ENCODE peak calls at places on chromosomes 13 and 19, in four cellular contexts. W is left ventricle myocardium inferior, O is IMR-90, N is heart left ventricle. G is an unnamed sample.

GRCh38 chr19:11606484-11606883 is 9.2 kb downstream of the ZNF627 start:
- DNase-seq in W (no peak), O (no peak), N (no peak), G (no peak)

GRCh38 chr13:42733046-42733445 is 48.3 kb upstream of the FAM216B start:
- DNase-seq in W (no peak), O (no peak), N (no peak), G (no peak)

GRCh38 chr19:16447015-16447384 is 24.8 kb downstream of the EPS15L1 start:
- DNase-seq in W (peak; percentile 82), O (peak; percentile 91), N (peak; percentile 78), G (peak; percentile 91)

GRCh38 chr19:6516659-6517291 is 14.1 kb upstream of the TNFSF9 start:
- DNase-seq in W (peak; percentile 89), O (peak; percentile 62), N (peak; percentile 87), G (peak; percentile 96)

GRCh38 chr19:49585023-49585422 is 3.9 kb downstream of the PRRG2 start:
- DNase-seq in W (no peak), O (no peak), N (no peak), G (peak; percentile 16)

GRCh38 chr13:46296920-46297319 is 85.2 kb downstream of the LRRC63 start:
- DNase-seq in W (no peak), O (peak; percentile 67), N (no peak), G (peak; percentile 38)

GRCh38 chr13:97004096-97004876 is 10.0 kb upstream of the OXGR1 start:
- DNase-seq in W (no peak), O (peak; percentile 68), N (no peak), G (peak; percentile 22)

GRCh38 chr19:52992109-52993004 is 21.4 kb upstream of the ERVV-1 start:
- DNase-seq in W (peak; percentile 18), O (no peak), N (peak; percentile 18), G (peak; percentile 30)

GRCh38 chr19:34236035-34236793 is 18.1 kb upstream of the GARRE1 start:
- DNase-seq in W (no peak), O (peak; percentile 82), N (no peak), G (peak; percentile 38)

GRCh38 chr13:46908511-46908910 is 11.7 kb upstream of the HTR2A start:
- DNase-seq in W (no peak), O (peak; percentile 19), N (no peak), G (no peak)

GRCh38 chr19:51697169-51697776 is 4.1 kb downstream of the SPACA6 start:
- DNase-seq in W (no peak), O (no peak), N (no peak), G (no peak)

GRCh38 chr19:16702123-16702522 is 17.5 kb upstream of the NWD1 start:
- DNase-seq in W (peak; percentile 46), O (peak; percentile 66), N (peak; percentile 57), G (peak; percentile 23)

GRCh38 chr19:47133021-47133471 is 2.4 kb downstream of the SAE1 start:
- DNase-seq in W (no peak), O (no peak), N (no peak), G (no peak)

GRCh38 chr19:2385053-2385721 is 25.1 kb downstream of the TMPRSS9 start:
- DNase-seq in W (no peak), O (peak; percentile 79), N (no peak), G (peak; percentile 76)

GRCh38 chr13:103931396-103931795 is 865.2 kb upstream of the SLC10A2 start:
- DNase-seq in W (no peak), O (no peak), N (no peak), G (no peak)

GRCh38 chr19:44900328-44901244 is 5.0 kb upstream of the APOE start:
- DNase-seq in W (no peak), O (no peak), N (no peak), G (peak; percentile 7)

GRCh38 chr13:113669871-113670341 is 2.9 kb downstream of the GRK1 start:
- DNase-seq in W (peak; percentile 4), O (no peak), N (peak; percentile 14), G (no peak)

GRCh38 chr13:58712191-58712590 is 1080.6 kb downstream of the PCDH17 start:
- DNase-seq in W (no peak), O (no peak), N (no peak), G (no peak)

GRCh38 chr13:109803822-109804221 is 17.4 kb upstream of the IRS2 start:
- DNase-seq in W (no peak), O (no peak), N (no peak), G (peak; percentile 61)

GRCh38 chr19:11251650-11252314 is 10.5 kb downstream of the DOCK6 start:
- DNase-seq in W (no peak), O (no peak), N (peak; percentile 55), G (peak; percentile 2)

GRCh38 chr13:72469932-72470331 is 257.5 kb downstream of the MZT1 start:
- DNase-seq in W (no peak), O (no peak), N (no peak), G (no peak)

GRCh38 chr19:1259873-1260748 is 9.0 kb upstream of the CIRBP start:
- DNase-seq in W (no peak), O (no peak), N (peak; percentile 57), G (no peak)

GRCh38 chr19:31350033-31350692 is 927 bp upstream of the TSHZ3 start:
- DNase-seq in W (peak; percentile 53), O (no peak), N (peak; percentile 49), G (peak; percentile 52)

GRCh38 chr13:77031869-77032268 is 4.9 kb upstream of the FBXL3 start:
- DNase-seq in W (no peak), O (no peak), N (no peak), G (no peak)

GRCh38 chr19:44947041-44947581 is 1.3 kb downstream of the APOC2 start:
- DNase-seq in W (no peak), O (no peak), N (no peak), G (no peak)

DNA sequence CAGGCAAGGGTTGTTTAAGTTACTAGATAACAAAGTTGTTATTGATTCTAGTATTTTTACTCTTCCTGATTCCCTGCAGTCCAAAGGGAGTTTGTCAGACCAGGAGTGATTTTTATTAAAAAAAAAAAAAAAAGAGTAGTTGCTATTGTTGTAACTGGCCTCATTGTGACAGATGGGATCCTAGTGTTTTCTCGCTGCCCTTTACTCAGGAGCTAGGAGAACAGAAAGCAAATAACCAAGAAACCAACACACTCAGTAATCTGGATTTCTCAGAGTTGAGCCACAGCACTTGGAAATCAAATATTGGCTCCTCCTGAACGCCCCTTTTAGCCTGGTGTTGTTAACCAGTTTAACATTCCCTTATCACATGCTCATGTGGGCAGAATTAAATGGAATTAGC is 8.3 kb upstream of the PDX1 start:
- DNase-seq in W (no peak), O (no peak), N (no peak), G (no peak)
- H3K27me3 ChIP-seq in W (peaks cover 100% of the 10 kb centered on the region), O (peaks cover 28% of the 10 kb centered on the region), N (peaks cover 98% of the 10 kb centered on the region), G (peaks cover 55% of the 10 kb centered on the region)

DNA sequence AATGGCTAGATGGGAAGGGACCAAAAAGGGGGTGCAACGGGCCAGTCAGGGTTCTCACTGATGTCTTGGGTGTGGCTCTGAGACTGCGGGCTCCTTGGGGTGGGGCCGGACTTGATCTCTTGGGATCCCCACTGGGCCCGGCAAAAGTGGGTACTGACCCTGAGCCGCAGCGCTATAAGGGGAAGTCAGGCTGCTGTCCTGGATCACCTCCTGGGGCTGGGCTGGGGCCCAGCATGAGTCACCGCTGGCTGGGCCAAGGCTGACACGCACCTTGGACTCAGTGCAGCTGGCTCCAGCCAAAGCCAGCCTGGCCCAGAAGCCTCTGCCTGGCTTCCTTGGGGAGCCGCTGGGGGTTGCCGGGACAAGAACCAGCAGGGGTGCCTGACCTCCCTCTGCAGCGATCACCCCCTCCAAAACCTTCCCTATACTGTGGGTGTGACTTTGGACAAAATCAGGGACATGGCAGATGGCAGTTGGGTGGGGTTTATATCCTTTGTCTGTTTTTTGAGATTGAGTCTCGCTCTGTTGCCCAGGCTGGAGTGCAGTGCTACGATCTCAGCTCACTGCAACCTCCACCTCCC is 614 bp upstream of the IQCN start:
- DNase-seq in W (peak; percentile 87), O (peak; percentile 89), N (peak; percentile 88), G (peak; percentile 90)
- TF ChIP-seq CTCF in W (peak; percentile 30), O (peak; percentile 3), N (no peak), G (no peak)

GRCh38 chr19:9107375-9107774 is at the start of gene OR7G2:
- DNase-seq in W (no peak), O (no peak), N (no peak), G (no peak)
- H3K27me3 ChIP-seq in W (peaks cover 97% of the 10 kb centered on the region), O (no peaks in the 10 kb centered on the region), N (peaks cover 6% of the 10 kb centered on the region), G (no peaks in the 10 kb centered on the region)

DNA sequence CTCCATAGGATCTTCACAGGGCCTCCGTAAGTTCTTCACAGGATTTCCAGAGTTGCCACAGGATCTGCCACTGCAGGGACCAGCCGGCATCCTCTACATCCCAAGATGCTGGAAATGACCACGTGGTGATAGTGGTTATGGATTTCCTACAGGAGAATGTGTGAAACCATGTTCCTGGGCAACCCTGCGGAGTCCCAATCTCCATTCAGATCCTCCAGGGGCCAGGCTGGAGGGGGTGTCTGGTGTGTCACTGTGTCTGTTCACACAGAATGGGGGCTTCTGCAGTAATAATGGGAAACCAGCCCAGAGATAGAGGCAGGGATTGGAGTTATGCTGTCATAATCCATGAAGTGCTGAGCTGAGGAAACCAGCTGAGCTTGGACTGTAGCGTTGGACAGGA is 8.6 kb downstream of the LILRA6 start:
- DNase-seq in W (no peak), O (no peak), N (no peak), G (no peak)
- TF ChIP-seq CTCF in W (no peak), O (no peak), N (no peak), G (no peak)

GRCh38 chr19:55376381-55376933 is at the start of gene TMEM190:
- DNase-seq in W (no peak), O (no peak), N (no peak), G (no peak)

GRCh38 chr19:55373318-55373992 is 3.2 kb upstream of the TMEM190 start:
- DNase-seq in W (no peak), O (no peak), N (no peak), G (no peak)

GRCh38 chr19:55372316-55373081 is 2.2 kb upstream of the IL11 start:
- DNase-seq in W (no peak), O (peak; percentile 84), N (no peak), G (peak; percentile 56)

GRCh38 chr19:55377356-55378131 is 918 bp downstream of the TMEM190 start:
- DNase-seq in W (no peak), O (no peak), N (no peak), G (no peak)

DNA sequence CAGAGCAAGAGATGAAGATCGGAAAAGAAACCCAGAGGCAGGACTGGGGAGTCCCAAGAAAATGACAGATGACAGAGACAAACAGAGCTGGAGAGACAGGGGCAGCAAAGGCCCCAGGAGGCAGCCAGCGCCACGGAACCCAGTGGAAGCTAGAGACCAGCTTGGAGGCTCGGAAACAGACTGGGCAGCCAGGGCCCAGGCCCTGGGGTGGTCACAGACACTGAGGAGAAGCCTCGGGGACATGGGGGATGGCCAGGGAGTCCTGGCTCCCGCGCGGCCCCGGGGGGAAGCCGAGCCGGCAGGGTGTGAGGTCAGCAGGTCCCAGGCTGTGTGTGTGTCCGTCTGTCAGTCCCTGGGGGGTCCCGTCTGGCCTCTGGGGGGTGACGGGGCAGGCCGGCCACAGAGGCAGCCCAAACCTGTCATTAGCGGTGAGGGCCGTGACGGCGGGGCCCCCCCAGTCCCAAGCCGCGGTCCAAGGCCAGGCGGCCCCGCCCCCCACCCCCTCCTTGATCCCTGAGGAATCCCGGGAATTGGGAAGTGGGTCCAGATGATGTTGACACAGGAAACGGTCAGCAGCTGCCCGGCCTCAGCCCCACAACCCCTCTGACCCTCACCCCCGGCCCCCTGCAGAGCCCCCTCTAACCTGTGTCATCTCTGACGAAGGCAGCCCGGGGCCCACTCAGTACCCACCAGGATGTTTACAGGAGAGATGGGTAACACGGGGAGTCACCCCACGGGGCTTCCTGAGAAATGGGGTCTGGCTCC is 2.5 kb upstream of the TMEM190 start:
- DNase-seq in W (no peak), O (peak; percentile 74), N (no peak), G (no peak)
- H3K27me3 ChIP-seq in W (peaks cover 81% of the 10 kb centered on the region), O (no peaks in the 10 kb centered on the region), N (peaks cover 68% of the 10 kb centered on the region), G (peaks cover 41% of the 10 kb centered on the region)

GRCh38 chr19:38055655-38056521 is 148.9 kb downstream of the SIPA1L3 start:
- DNase-seq in W (no peak), O (no peak), N (no peak), G (no peak)
- TF ChIP-seq CTCF in W (no peak), O (no peak), N (no peak), G (no peak)

GRCh38 chr19:39780894-39781293 is 2.2 kb downstream of the LEUTX start:
- DNase-seq in W (no peak), O (no peak), N (no peak), G (no peak)
- H3K27me3 ChIP-seq in W (peaks cover 55% of the 10 kb centered on the region), O (peaks cover 5% of the 10 kb centered on the region), N (peaks cover 34% of the 10 kb centered on the region), G (no peaks in the 10 kb centered on the region)

G was measured in hepatocyte.